ENCODE peak calls at places on chromosomes 4 and X, in nine cellular contexts. T, R, X, C, L, D, Q, O and E are unnamed samples.

GRCh38 chr4:94757192-94758140 is at the start of gene BMPR1B:
- DNase-seq in D (peak), T (no peak), X (no peak), R (peak), Q (no peak), C (peak), L (peak), O (no peak), E (peak)

GRCh38 chrX:148498067-148498466 is 2.4 kb upstream of the AFF2 start:
- DNase-seq in T (no peak), R (no peak), Q (no peak), D (no peak), O (no peak), L (no peak), C (no peak), X (no peak), E (no peak)

GRCh38 chrX:153580700-153581386 is 18.1 kb downstream of the CCNQ start:
- DNase-seq in C (no peak), D (no peak), X (no peak), Q (no peak), O (no peak), L (no peak), T (no peak), R (no peak), E (peak)

GRCh38 chr4:8245879-8246833 is 23.4 kb upstream of the HTRA3 start:
- DNase-seq in X (no peak), R (no peak), T (no peak), O (no peak), Q (no peak), C (no peak), D (no peak), L (no peak), E (no peak)

GRCh38 chr4:117093581-117093980 is 8.2 kb upstream of the TRAM1L1 start:
- DNase-seq in R (no peak), O (no peak), D (no peak), L (no peak), T (no peak), Q (no peak), C (no peak), X (no peak), E (peak)

GRCh38 chrX:123013141-123013540 is 170.9 kb upstream of the GRIA3 start:
- DNase-seq in R (no peak), L (no peak), Q (no peak), D (no peak), T (no peak), X (no peak), O (no peak), C (no peak), E (no peak)

GRCh38 chr4:174010547-174010946 is 272.9 kb downstream of the FBXO8 start:
- DNase-seq in T (no peak), C (no peak), L (no peak), Q (no peak), D (no peak), X (no peak), O (no peak), R (no peak), E (no peak)

GRCh38 chr4:19992694-19993093 is 259.0 kb upstream of the SLIT2 start:
- DNase-seq in R (no peak), C (no peak), X (no peak), T (no peak), L (no peak), Q (no peak), D (no peak), O (no peak), E (no peak)

GRCh38 chr4:159600102-159600501 is 497.2 kb downstream of the RAPGEF2 start:
- DNase-seq in L (no peak), D (no peak), Q (no peak), X (no peak), O (no peak), R (no peak), C (no peak), T (no peak), E (no peak)

GRCh38 chr4:176340871-176341685 is 21.3 kb downstream of the SPCS3 start:
- DNase-seq in Q (no peak), D (no peak), X (no peak), L (no peak), T (no peak), C (peak), O (no peak), R (peak), E (peak)

GRCh38 chr4:1795304-1796195 is 2.5 kb downstream of the FGFR3 start:
- DNase-seq in T (no peak), R (peak), D (no peak), Q (no peak), C (no peak), O (no peak), L (no peak), X (no peak), E (no peak)

GRCh38 chrX:110795645-110796510 is at the start of gene CHRDL1:
- DNase-seq in D (no peak), T (no peak), Q (no peak), C (no peak), R (peak), O (no peak), L (peak), X (no peak), E (no peak)

GRCh38 chr4:88735554-88735953 is 37.9 kb upstream of the NAP1L5 start:
- DNase-seq in T (no peak), R (no peak), O (no peak), C (peak), Q (no peak), L (no peak), X (no peak), D (no peak), E (no peak)

GRCh38 chr4:152853293-152853692 is 73.5 kb downstream of the ARFIP1 start:
- DNase-seq in R (no peak), T (no peak), X (no peak), C (no peak), L (no peak), D (no peak), Q (no peak), O (no peak), E (no peak)

GRCh38 chr4:73816814-73817213 is 19.7 kb upstream of the CXCL6 start:
- DNase-seq in T (no peak), L (no peak), C (peak), R (peak), O (no peak), X (no peak), D (peak), Q (no peak), E (peak)

GRCh38 chrX:46582325-46582724 is 8.8 kb downstream of the CHST7 start:
- DNase-seq in X (no peak), O (no peak), T (no peak), Q (no peak), D (no peak), L (no peak), R (peak), C (peak), E (peak)

GRCh38 chrX:39903937-39904336 is 193.8 kb downstream of the BCOR start:
- DNase-seq in C (peak), X (no peak), L (no peak), Q (no peak), R (peak), T (no peak), O (no peak), D (no peak), E (no peak)

GRCh38 chr4:153661215-153661822 is 22.8 kb upstream of the TLR2 start:
- DNase-seq in D (no peak), Q (no peak), O (no peak), C (peak), T (no peak), X (no peak), L (no peak), R (no peak), E (peak)

GRCh38 chr4:10045481-10045880 is 24.2 kb upstream of the SLC2A9 start:
- DNase-seq in T (no peak), R (peak), O (no peak), D (no peak), X (no peak), Q (no peak), C (peak), L (no peak), E (no peak)